ENCODE peak calls at places on chromosomes 11 and 22, in nine cellular contexts. K, H, D, E, X, W, V, U and S are unnamed samples.

GRCh38 chr22:40721266-40721665 is 42.0 kb downstream of the MCHR1 start:
- DNase-seq in H (no peak), X (no peak), U (no peak), E (no peak), K (no peak), D (no peak), V (no peak), W (no peak), S (no peak)

GRCh38 chr22:48099251-48099650 is 1336.8 kb downstream of the TBC1D22A start:
- DNase-seq in H (no peak), W (no peak), U (no peak), D (no peak), V (no peak), X (no peak), E (no peak), K (no peak), S (no peak)

GRCh38 chr11:130404727-130405126 is 23.7 kb downstream of the ADAMTS8 start:
- DNase-seq in U (no peak), H (no peak), V (no peak), D (no peak), X (no peak), K (no peak), W (no peak), E (no peak), S (no peak)

GRCh38 chr22:29270475-29271271 is 2.6 kb downstream of the EWSR1 start:
- DNase-seq in V (no peak), H (no peak), E (no peak), X (no peak), W (no peak), U (peak), D (no peak), K (peak), S (peak)

GRCh38 chr11:61732705-61733104 is 19.7 kb upstream of the MYRF start:
- DNase-seq in U (peak), E (peak), V (peak), W (no peak), D (no peak), K (no peak), X (no peak), H (no peak), S (no peak)

GRCh38 chr11:125166347-125166841 is 1.8 kb downstream of the PKNOX2 start:
- DNase-seq in E (peak), D (no peak), X (no peak), H (no peak), V (peak), K (no peak), U (peak), W (peak), S (no peak)

GRCh38 chr22:50243704-50244419 is 961 bp downstream of the TUBGCP6 start:
- DNase-seq in E (no peak), X (no peak), K (no peak), D (no peak), U (no peak), H (no peak), V (no peak), W (no peak), S (no peak)

GRCh38 chr11:65065898-65066297 is 7.5 kb upstream of the NAALADL1 start:
- DNase-seq in X (no peak), V (no peak), D (no peak), H (no peak), U (no peak), K (no peak), E (no peak), W (no peak), S (no peak)

GRCh38 chr22:32810241-32811133 is 9.0 kb downstream of the TIMP3 start:
- DNase-seq in E (no peak), X (no peak), W (no peak), H (no peak), V (no peak), D (no peak), K (no peak), U (no peak), S (no peak)

GRCh38 chr22:30121988-30122387 is 41.7 kb downstream of the HORMAD2 start:
- DNase-seq in X (no peak), H (no peak), U (no peak), D (no peak), E (no peak), W (no peak), K (no peak), V (no peak), S (no peak)

GRCh38 chr11:66568124-66568916 is at the start of gene CTSF:
- DNase-seq in V (peak), U (peak), X (peak), D (peak), K (peak), W (no peak), E (peak), H (peak), S (peak)

GRCh38 chr11:123856444-123856843 is 29.0 kb downstream of the TMEM225 start:
- DNase-seq in U (no peak), K (no peak), H (no peak), V (no peak), W (no peak), D (no peak), X (no peak), E (no peak), S (no peak)

GRCh38 chr11:63877658-63878241 is 38.8 kb downstream of the MARK2 start:
- DNase-seq in D (no peak), H (no peak), K (no peak), W (no peak), X (no peak), E (no peak), U (no peak), V (no peak), S (no peak)

GRCh38 chr11:73359341-73359740 is 16.9 kb upstream of the RELT start:
- DNase-seq in E (peak), K (no peak), X (no peak), V (no peak), D (no peak), H (no peak), U (peak), W (no peak), S (no peak)

GRCh38 chr11:119375629-119376196 is 5.8 kb downstream of the USP2 start:
- DNase-seq in V (no peak), X (no peak), E (peak), K (no peak), D (peak), W (no peak), U (peak), H (no peak), S (no peak)

GRCh38 chr11:28144808-28145207 is 36.6 kb downstream of the METTL15 start:
- DNase-seq in H (no peak), U (peak), K (no peak), D (no peak), V (no peak), X (no peak), E (no peak), W (no peak), S (no peak)